ENCODE peak calls at places on chromosomes 16 and 17, in five cellular contexts. B is stimulated activated CD4-positive, alpha-beta T cell treated with anti-CD3 and anti-CD28 coated beads, Interleukin-2, amount 100 ng/mL, for 48 hours; T is left colon; E is DMS 273 treated with DMSO at 0.1 percent for 48 hours; O is SW480. Z is an unnamed sample.
A peak's percentile ranks its signal among the peaks of the same experiment; 100 is the strongest.

GRCh38 chr17:40510328-40510648 is 8.9 kb upstream of the TNS4 start:
- DNase-seq in O (peak; percentile 70), E (no peak), B (no peak), T (no peak), Z (no peak)

GRCh38 chr16:78976212-78976611 is 624.3 kb downstream of the MAF start:
- DNase-seq in E (no peak), B (peak; percentile 41), O (no peak), T (no peak), Z (no peak)

GRCh38 chr17:18920911-18921441 is 31.0 kb upstream of the SLC5A10 start:
- DNase-seq in E (no peak), O (no peak), T (no peak), B (no peak), Z (no peak)

GRCh38 chr17:64448665-64449512 is at the start of gene MILR1:
- DNase-seq in E (no peak), T (peak; percentile 15), O (no peak), B (no peak), Z (no peak)

GRCh38 chr16:58329147-58329546 is 34.3 kb upstream of the PRSS54 start:
- DNase-seq in O (peak; percentile 6), T (no peak), E (no peak), B (no peak), Z (no peak)

GRCh38 chr16:75304521-75305363 is 53.3 kb upstream of the BCAR1 start:
- DNase-seq in E (no peak), T (peak; percentile 66), B (no peak), O (peak; percentile 44), Z (no peak)

GRCh38 chr17:68576811-68577551 is 24.2 kb downstream of the FAM20A start:
- DNase-seq in B (no peak), E (no peak), T (no peak), O (no peak), Z (no peak)

GRCh38 chr17:78324391-78325075 is 35.3 kb downstream of the SOCS3 start:
- DNase-seq in O (no peak), E (peak; percentile 82), B (peak; percentile 28), T (peak; percentile 51), Z (no peak)

Z was measured in prostate gland.